ENCODE peak calls at places on chromosomes 1 and 21, in seven cellular contexts. I is HCT116, J is GM23248, O is PC-3, N is GM23338, P is SK-N-SH, T is hepatocyte. V is an unnamed sample.
A peak's percentile ranks its signal among the peaks of the same experiment; 100 is the strongest.

GRCh38 chr1:54814571-54814970 is 13.4 kb upstream of the TTC22 start:
- DNase-seq in I (no peak), O (no peak), P (no peak), J (no peak), T (peak; percentile 2), N (no peak), V (no peak)

GRCh38 chr1:40036574-40036973 is 4.0 kb upstream of the CAP1 start:
- DNase-seq in T (peak; percentile 49), P (peak; percentile 27), I (no peak), O (peak; percentile 69), J (peak; percentile 93), N (no peak), V (no peak)

GRCh38 chr1:12197483-12197880 is 30.7 kb downstream of the TNFRSF1B start:
- DNase-seq in P (no peak), O (no peak), T (no peak), N (no peak), I (no peak), J (no peak), V (no peak)

GRCh38 chr1:54581621-54582035 is 33.6 kb downstream of the ACOT11 start:
- DNase-seq in O (peak; percentile 71), N (no peak), I (peak; percentile 29), T (peak; percentile 61), J (peak; percentile 96), P (peak; percentile 93), V (no peak)

GRCh38 chr1:167288390-167289062 is 67.8 kb downstream of the POU2F1 start:
- DNase-seq in P (no peak), O (no peak), N (no peak), J (no peak), T (no peak), I (no peak), V (no peak)

GRCh38 chr1:66402194-66402593 is 131.8 kb upstream of the SGIP1 start:
- DNase-seq in I (no peak), J (peak; percentile 70), N (no peak), P (no peak), T (no peak), O (no peak), V (no peak)

GRCh38 chr1:110798691-110799256 is 74.2 kb upstream of the CD53 start:
- DNase-seq in N (no peak), J (no peak), I (no peak), T (no peak), O (peak; percentile 28), P (no peak), V (no peak)

GRCh38 chr1:184618851-184619250 is 135.8 kb downstream of the EDEM3 start:
- DNase-seq in O (no peak), N (no peak), T (no peak), I (no peak), P (no peak), J (no peak), V (no peak)

GRCh38 chr1:6179564-6180175 is 451 bp downstream of the CHD5 start:
- DNase-seq in T (no peak), J (peak; percentile 38), O (no peak), P (peak; percentile 80), N (no peak), I (no peak), V (peak; percentile 37)

GRCh38 chr1:178498896-178499675 is 2.3 kb upstream of the CLEC20A start:
- DNase-seq in N (peak; percentile 61), J (no peak), P (no peak), O (no peak), I (no peak), T (no peak), V (no peak)

GRCh38 chr21:15204140-15204774 is 139.5 kb upstream of the NRIP1 start:
- DNase-seq in T (no peak), P (no peak), J (no peak), N (no peak), I (no peak), O (peak; percentile 38), V (no peak)

GRCh38 chr1:47215713-47216112 is 16.3 kb downstream of the TAL1 start:
- DNase-seq in N (no peak), I (no peak), J (no peak), P (no peak), O (no peak), T (no peak), V (no peak)

GRCh38 chr1:101653482-101653946 is 343.2 kb downstream of the OLFM3 start:
- DNase-seq in O (peak; percentile 62), I (peak; percentile 18), P (no peak), J (peak; percentile 33), N (peak; percentile 85), T (peak; percentile 20), V (peak; percentile 73)

GRCh38 chr21:31145271-31145801 is 107.1 kb upstream of the KRTAP19-8 start:
- DNase-seq in J (no peak), P (no peak), O (no peak), I (no peak), T (no peak), N (no peak), V (no peak)

GRCh38 chr21:39483917-39484316 is 32.1 kb downstream of the SH3BGR start:
- DNase-seq in T (peak; percentile 7), O (peak; percentile 48), I (no peak), J (peak; percentile 17), N (no peak), P (no peak), V (no peak)

GRCh38 chr1:243916160-243916559 is 66.1 kb upstream of the AKT3 start:
- DNase-seq in N (no peak), O (peak; percentile 93), J (peak; percentile 38), I (no peak), T (no peak), P (no peak), V (no peak)

GRCh38 chr1:2300004-2300771 is 72.1 kb downstream of the SKI start:
- DNase-seq in I (no peak), J (peak; percentile 55), T (no peak), P (no peak), N (no peak), O (no peak), V (no peak)

GRCh38 chr1:89660086-89660946 is 27.4 kb downstream of the LRRC8C start:
- DNase-seq in N (no peak), T (no peak), O (no peak), J (peak; percentile 77), I (no peak), P (no peak), V (no peak)

GRCh38 chr1:205312866-205313680 is 8.5 kb downstream of the NUAK2 start:
- DNase-seq in O (no peak), I (no peak), N (no peak), T (no peak), J (no peak), P (no peak), V (no peak)

GRCh38 chr1:205314986-205315618 is 6.4 kb downstream of the NUAK2 start:
- DNase-seq in J (no peak), N (no peak), I (no peak), O (no peak), P (no peak), T (no peak), V (no peak)

GRCh38 chr1:205316179-205316578 is 5.4 kb downstream of the NUAK2 start:
- DNase-seq in T (no peak), N (no peak), I (no peak), O (no peak), P (no peak), J (no peak), V (no peak)

GRCh38 chr1:205310981-205311704 is 10.4 kb downstream of the NUAK2 start:
- DNase-seq in N (no peak), J (no peak), P (no peak), I (no peak), T (no peak), O (no peak), V (no peak)

GRCh38 chr1:205313681-205314308 is 7.8 kb downstream of the NUAK2 start:
- DNase-seq in I (no peak), P (no peak), N (peak; percentile 96), O (no peak), T (peak; percentile 51), J (no peak), V (peak; percentile 100)
- TF ChIP-seq EZH2phosphoT487 in I (no peak), P (no peak), N (no peak), O (no peak), T (no peak), J (no peak), V (no peak)

GRCh38 chr1:150404465-150404864 is 40.5 kb downstream of the RPRD2 start:
- DNase-seq in P (no peak), N (no peak), I (no peak), J (no peak), T (no peak), O (no peak), V (no peak)
- H4K20me1 ChIP-seq in P (peaks cover 27% of the 10 kb centered on the region), N (peaks cover 30% of the 10 kb centered on the region), I (no peaks in the 10 kb centered on the region), J (peaks cover 6% of the 10 kb centered on the region), T (peaks cover 42% of the 10 kb centered on the region), O (peaks cover 22% of the 10 kb centered on the region), V (peaks cover 50% of the 10 kb centered on the region)

DNA sequence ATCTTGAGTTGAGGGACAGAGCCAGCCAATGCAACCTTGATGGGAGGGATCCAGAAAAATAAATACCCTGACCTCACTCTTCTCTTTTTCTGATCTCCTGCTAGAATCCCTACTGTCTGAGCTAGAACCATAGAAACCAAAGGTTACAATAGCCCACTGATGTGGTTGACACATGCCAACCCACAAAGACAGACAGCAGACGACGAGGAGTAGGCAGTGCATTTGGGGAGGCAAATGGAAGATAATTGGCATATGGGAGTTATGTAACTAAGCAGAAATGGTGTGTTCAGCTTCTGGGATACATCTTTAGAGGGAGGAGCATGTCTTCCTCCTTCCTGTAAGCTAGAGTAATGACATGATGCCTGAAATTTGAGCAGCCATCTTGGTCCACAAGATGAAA is 171.7 kb upstream of the FGGY start:
- DNase-seq in N (no peak), P (no peak), I (no peak), J (no peak), T (no peak), O (no peak), V (no peak)
- TF ChIP-seq EZH2phosphoT487 in N (no peak), P (no peak), I (no peak), J (no peak), T (no peak), O (no peak), V (no peak)

GRCh38 chr1:43951021-43951985 is 4.6 kb downstream of the IPO13 start:
- DNase-seq in N (no peak), T (no peak), O (peak; percentile 43), P (no peak), I (no peak), J (peak; percentile 53), V (no peak)
- H4K20me1 ChIP-seq in N (no peaks in the 10 kb centered on the region), T (no peaks in the 10 kb centered on the region), O (no peaks in the 10 kb centered on the region), P (peaks cover 6% of the 10 kb centered on the region), I (no peaks in the 10 kb centered on the region), J (peaks cover 6% of the 10 kb centered on the region), V (peaks cover 23% of the 10 kb centered on the region)

GRCh38 chr1:8082945-8083344 is 56.8 kb upstream of the ERRFI1 start:
- DNase-seq in P (no peak), N (no peak), J (peak; percentile 76), I (no peak), O (peak; percentile 41), T (peak; percentile 44), V (no peak)
- TF ChIP-seq EZH2phosphoT487 in P (no peak), N (no peak), J (no peak), I (no peak), O (no peak), T (no peak), V (no peak)

V was measured in neural progenitor cell.